ENCODE peak calls at places on chromosomes 4 and X, in nine cellular contexts. J is stomach, C is nephron progenitor cell, D is T-helper 2 cell, N is choroid plexus epithelial cell, Q is GM23248, A is left ventricle myocardium superior, M is psoas muscle, Y is NCI-H1417. S is an unnamed sample.

GRCh38 chr4:41104155-41104554 is 110.2 kb downstream of the APBB2 start:
- DNase-seq in C (no peak), Q (peak), A (no peak), M (no peak), J (no peak), D (no peak), N (no peak), Y (no peak), S (no peak)

GRCh38 chr4:185358514-185359433 is 37.0 kb downstream of the LRP2BP start:
- DNase-seq in J (no peak), D (no peak), Y (no peak), A (no peak), M (no peak), N (peak), C (no peak), Q (peak), S (no peak)

GRCh38 chrX:29172880-29173279 is 585.6 kb downstream of the IL1RAPL1 start:
- DNase-seq in Q (peak), M (no peak), D (no peak), N (peak), A (no peak), Y (no peak), J (no peak), C (no peak), S (no peak)

GRCh38 chr4:99471349-99471748 is 36.2 kb upstream of the ADH7 start:
- DNase-seq in N (no peak), J (no peak), D (no peak), M (no peak), A (no peak), Y (no peak), Q (no peak), C (no peak), S (no peak)

GRCh38 chr4:128635939-128636551 is 173.5 kb upstream of the JADE1 start:
- DNase-seq in Q (peak), A (no peak), Y (peak), J (no peak), C (no peak), D (no peak), M (no peak), N (no peak), S (no peak)

GRCh38 chrX:93354651-93355050 is 318.7 kb downstream of the NAP1L3 start:
- DNase-seq in C (peak), J (no peak), M (no peak), A (no peak), Y (peak), D (no peak), Q (no peak), N (no peak), S (no peak)

GRCh38 chr4:19547463-19547862 is 704.2 kb upstream of the SLIT2 start:
- DNase-seq in Y (no peak), A (no peak), N (peak), M (no peak), D (no peak), Q (no peak), C (no peak), J (no peak), S (no peak)

GRCh38 chrX:110746014-110746413 is 49.6 kb downstream of the CHRDL1 start:
- DNase-seq in J (no peak), A (no peak), D (no peak), Q (no peak), Y (no peak), M (no peak), C (no peak), N (no peak), S (no peak)